ENCODE peak calls at places on chromosomes 16 and 17, in eight cellular contexts. D is GM23248, L is mammary epithelial cell, Z is sigmoid colon, T is heart left ventricle, N is uterus, R is breast epithelium, A is endodermal cell. F is an unnamed sample.

GRCh38 chr17:29949708-29950107 is 8.3 kb downstream of the EFCAB5 start:
- DNase-seq in D (no peak), L (no peak), Z (no peak), T (no peak), N (no peak), R (no peak), A (no peak), F (no peak)

GRCh38 chr16:48081656-48082055 is 74.1 kb downstream of the ABCC12 start:
- DNase-seq in D (peak; percentile 93), L (peak; percentile 90), Z (no peak), T (no peak), N (no peak), R (no peak), A (no peak), F (no peak)

GRCh38 chr16:22638393-22639206 is 127.9 kb downstream of the NPIPB5 start:
- DNase-seq in D (peak; percentile 89), L (peak; percentile 99), Z (no peak), T (no peak), N (no peak), R (no peak), A (peak; percentile 38), F (no peak)

GRCh38 chr17:42895185-42895555 is 5.4 kb upstream of the G6PC1 start:
- DNase-seq in D (peak; percentile 97), L (peak; percentile 68), Z (peak; percentile 90), T (no peak), N (peak; percentile 56), R (no peak), A (no peak), F (peak; percentile 78)

GRCh38 chr16:14071576-14072271 is 605 bp downstream of the MRTFB start:
- DNase-seq in D (peak; percentile 25), L (peak; percentile 15), Z (no peak), T (no peak), N (no peak), R (no peak), A (peak; percentile 80), F (no peak)

GRCh38 chr17:66762276-66762675 is 72.6 kb upstream of the CACNG5 start:
- DNase-seq in D (no peak), L (no peak), Z (no peak), T (no peak), N (no peak), R (no peak), A (no peak), F (no peak)

GRCh38 chr16:56329887-56330286 is 95.5 kb downstream of the AMFR start:
- DNase-seq in D (no peak), L (no peak), Z (no peak), T (no peak), N (no peak), R (no peak), A (no peak), F (no peak)

GRCh38 chr17:59428896-59429460 is 97.5 kb downstream of the YPEL2 start:
- DNase-seq in D (no peak), L (no peak), Z (no peak), T (no peak), N (no peak), R (no peak), A (no peak), F (no peak)

GRCh38 chr16:87324411-87325275 is 7.5 kb upstream of the C16orf95 start:
- DNase-seq in D (peak; percentile 37), L (no peak), Z (no peak), T (no peak), N (peak; percentile 55), R (no peak), A (peak; percentile 87), F (no peak)

GRCh38 chr17:37458805-37459204 is 30.9 kb upstream of the DUSP14 start:
- DNase-seq in D (peak; percentile 83), L (peak; percentile 42), Z (no peak), T (no peak), N (no peak), R (no peak), A (no peak), F (no peak)

DNA sequence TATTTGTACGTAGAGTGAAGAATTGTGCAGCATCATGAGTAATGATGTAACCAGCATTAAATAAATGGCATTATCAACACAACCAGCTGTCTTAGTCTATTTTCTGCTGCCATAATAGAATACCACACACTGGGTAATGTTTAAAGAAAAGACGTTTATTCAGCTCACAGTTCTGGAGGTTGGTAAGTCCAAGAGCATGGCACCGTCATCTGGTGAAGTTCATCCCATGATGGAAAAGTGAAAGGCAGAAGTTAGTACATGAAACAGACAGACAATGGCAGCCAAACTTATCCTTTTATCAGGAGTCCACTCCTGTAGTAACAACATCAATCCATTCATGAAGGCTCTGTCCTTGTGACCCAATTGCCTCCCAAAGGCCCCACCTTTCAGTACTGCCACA is 6.3 kb upstream of the GOSR2 start:
- DNase-seq in D (no peak), L (no peak), Z (no peak), T (no peak), N (no peak), R (no peak), A (no peak), F (no peak)
- H3K4me1 ChIP-seq in D (no peaks in the 10 kb centered on the region), L (peaks cover 18% of the 10 kb centered on the region), Z (no peaks in the 10 kb centered on the region), T (no peaks in the 10 kb centered on the region), N (no peaks in the 10 kb centered on the region), R (no peaks in the 10 kb centered on the region), A (no peaks in the 10 kb centered on the region), F (no peaks in the 10 kb centered on the region)

DNA sequence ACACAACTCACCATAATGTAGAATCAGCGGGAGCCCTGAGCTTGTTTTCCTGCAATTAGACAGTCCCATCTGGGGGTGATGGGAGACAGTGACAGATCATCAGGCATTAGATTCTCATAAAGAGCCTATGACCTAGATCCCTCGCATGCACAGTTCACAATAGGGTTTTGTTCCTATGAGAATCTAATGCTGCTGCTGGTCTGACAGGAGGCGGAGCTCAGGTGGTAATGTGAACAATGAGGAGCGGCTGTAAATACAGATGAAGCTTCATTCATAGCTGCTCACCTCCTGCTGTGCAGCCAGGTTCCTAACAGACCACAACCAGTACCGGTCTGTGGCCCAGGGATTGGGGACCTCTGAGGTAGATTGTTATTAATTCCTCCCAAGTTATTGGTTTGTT is 2.9 kb upstream of the DOK4 start:
- DNase-seq in D (no peak), L (no peak), Z (no peak), T (no peak), N (no peak), R (no peak), A (peak; percentile 36), F (no peak)
- H3K9me3 ChIP-seq in D (no peaks in the 10 kb centered on the region), L (no peaks in the 10 kb centered on the region), Z (no peaks in the 10 kb centered on the region), T (no peaks in the 10 kb centered on the region), N (no peaks in the 10 kb centered on the region), R (no peaks in the 10 kb centered on the region), A (peaks cover 6% of the 10 kb centered on the region), F (no peaks in the 10 kb centered on the region)

GRCh38 chr17:50558581-50558954 is 1.9 kb upstream of the CACNA1G start:
- DNase-seq in D (no peak), L (no peak), Z (no peak), T (no peak), N (no peak), R (no peak), A (no peak), F (no peak)
- H3K4me1 ChIP-seq in D (peaks cover 5% of the 10 kb centered on the region), L (peaks cover 18% of the 10 kb centered on the region), Z (no peaks in the 10 kb centered on the region), T (peaks cover 28% of the 10 kb centered on the region), N (no peaks in the 10 kb centered on the region), R (no peaks in the 10 kb centered on the region), A (peaks cover 4% of the 10 kb centered on the region), F (peaks cover 30% of the 10 kb centered on the region)

DNA sequence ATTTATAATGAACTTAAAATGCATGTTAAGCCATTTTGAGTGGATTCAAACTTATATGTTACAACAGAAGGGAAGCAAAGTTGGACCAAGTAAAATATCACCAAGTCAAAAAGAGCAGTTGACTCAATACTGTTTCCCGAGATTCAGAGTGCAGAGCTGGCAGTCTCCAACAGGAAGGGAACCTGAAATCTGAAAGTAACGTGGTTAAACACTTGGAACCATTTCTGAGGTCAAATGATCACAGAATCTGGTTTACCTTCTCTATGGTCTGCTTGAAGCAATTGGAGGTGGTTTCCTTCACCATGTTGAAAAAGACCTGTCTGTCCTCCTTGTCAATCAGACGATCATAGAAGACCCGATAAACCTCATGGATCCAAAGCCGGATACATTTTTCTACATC is 86.5 kb downstream of the LYRM1 start:
- DNase-seq in D (no peak), L (no peak), Z (no peak), T (no peak), N (no peak), R (no peak), A (no peak), F (no peak)
- H3K9me3 ChIP-seq in D (no peaks in the 10 kb centered on the region), L (no peaks in the 10 kb centered on the region), Z (no peaks in the 10 kb centered on the region), T (no peaks in the 10 kb centered on the region), N (no peaks in the 10 kb centered on the region), R (no peaks in the 10 kb centered on the region), A (no peaks in the 10 kb centered on the region), F (no peaks in the 10 kb centered on the region)

GRCh38 chr16:1154887-1155331 is 2.0 kb downstream of the CACNA1H start:
- DNase-seq in D (no peak), L (no peak), Z (no peak), T (no peak), N (no peak), R (no peak), A (no peak), F (no peak)
- H3K4me1 ChIP-seq in D (no peaks in the 10 kb centered on the region), L (no peaks in the 10 kb centered on the region), Z (no peaks in the 10 kb centered on the region), T (no peaks in the 10 kb centered on the region), N (no peaks in the 10 kb centered on the region), R (peaks cover 12% of the 10 kb centered on the region), A (no peaks in the 10 kb centered on the region), F (no peaks in the 10 kb centered on the region)

DNA sequence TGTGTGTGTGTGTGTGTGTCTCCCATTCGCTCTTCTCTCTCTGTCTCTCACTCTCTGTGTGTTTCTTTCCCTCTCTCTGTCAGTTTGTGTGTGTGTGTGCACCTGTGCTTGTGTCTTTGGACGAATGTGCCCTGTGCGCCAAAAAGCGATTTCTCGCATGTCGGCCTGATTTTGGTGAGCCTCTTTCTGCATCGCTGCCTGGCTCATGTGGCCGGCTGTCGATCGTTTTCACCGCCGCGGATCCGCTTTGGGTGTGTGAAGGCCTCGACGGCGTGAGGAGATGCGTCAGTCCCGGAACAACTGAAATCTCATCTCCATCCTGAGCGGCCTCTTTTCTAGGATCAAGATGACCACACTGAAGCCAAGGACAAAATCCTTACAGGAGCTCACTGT is 609.0 kb downstream of the KCNJ18 start:
- DNase-seq in D (no peak), L (no peak), Z (no peak), T (no peak), N (no peak), R (no peak), A (no peak), F (no peak)
- H3K9me3 ChIP-seq in D (no peaks in the 10 kb centered on the region), L (peaks cover 60% of the 10 kb centered on the region), Z (no peaks in the 10 kb centered on the region), T (no peaks in the 10 kb centered on the region), N (no peaks in the 10 kb centered on the region), R (peaks cover 31% of the 10 kb centered on the region), A (peaks cover 30% of the 10 kb centered on the region), F (no peaks in the 10 kb centered on the region)

GRCh38 chr17:72407336-72408121 is 286.7 kb downstream of the SOX9 start:
- DNase-seq in D (peak; percentile 100), L (peak; percentile 98), Z (peak; percentile 80), T (peak; percentile 33), N (peak; percentile 50), R (peak; percentile 84), A (peak; percentile 85), F (no peak)
- H3K4me1 ChIP-seq in D (peaks cover 40% of the 10 kb centered on the region), L (peaks cover 52% of the 10 kb centered on the region), Z (no peaks in the 10 kb centered on the region), T (peaks cover 7% of the 10 kb centered on the region), N (peaks cover 3% of the 10 kb centered on the region), R (no peaks in the 10 kb centered on the region), A (no peaks in the 10 kb centered on the region), F (peaks cover 5% of the 10 kb centered on the region)

GRCh38 chr16:85103096-85104079 is 8.9 kb downstream of the CIBAR2 start:
- DNase-seq in D (no peak), L (no peak), Z (no peak), T (no peak), N (no peak), R (no peak), A (no peak), F (no peak)
- H3K9me3 ChIP-seq in D (no peaks in the 10 kb centered on the region), L (no peaks in the 10 kb centered on the region), Z (no peaks in the 10 kb centered on the region), T (no peaks in the 10 kb centered on the region), N (no peaks in the 10 kb centered on the region), R (no peaks in the 10 kb centered on the region), A (no peaks in the 10 kb centered on the region), F (no peaks in the 10 kb centered on the region)

F was measured in upper lobe of right lung.